ENCODE peak calls at places on chromosome 19, in ten cellular contexts. One of them, this sample, is unnamed.

GRCh38 chr19:16143399-16144215 is at the start of gene HSH2D:
- DNase-seq in upper lobe of left lung: peak
- DNase-seq in NB4: peak
- DNase-seq in spleen: peak
- DNase-seq in cardiac fibroblast: no peak
- DNase-seq in ascending aorta: peak
- DNase-seq in CD8-positive, alpha-beta T cell: peak
- DNase-seq in cardiac muscle cell: no peak
- DNase-seq in brain microvascular endothelial cell: no peak
- DNase-seq in lower lobe of right lung: peak
- DNase-seq in this sample: no peak

GRCh38 chr19:39969681-39970423 is 1.1 kb upstream of the PSMC4 start:
- DNase-seq in CD8-positive, alpha-beta T cell: no peak
- DNase-seq in ascending aorta: no peak
- DNase-seq in lower lobe of right lung: no peak
- DNase-seq in brain microvascular endothelial cell: no peak
- DNase-seq in upper lobe of left lung: no peak
- DNase-seq in spleen: peak
- DNase-seq in cardiac fibroblast: peak
- DNase-seq in NB4: no peak
- DNase-seq in cardiac muscle cell: no peak
- DNase-seq in this sample: no peak

GRCh38 chr19:16391301-16392055 is 66.9 kb downstream of the KLF2 start:
- DNase-seq in cardiac muscle cell: no peak
- DNase-seq in CD8-positive, alpha-beta T cell: no peak
- DNase-seq in upper lobe of left lung: no peak
- DNase-seq in ascending aorta: no peak
- DNase-seq in lower lobe of right lung: no peak
- DNase-seq in spleen: peak
- DNase-seq in brain microvascular endothelial cell: no peak
- DNase-seq in NB4: no peak
- DNase-seq in cardiac fibroblast: no peak
- DNase-seq in this sample: no peak

GRCh38 chr19:49640113-49640898 is at the start of gene RRAS:
- DNase-seq in cardiac fibroblast: peak
- DNase-seq in upper lobe of left lung: peak
- DNase-seq in brain microvascular endothelial cell: peak
- DNase-seq in NB4: peak
- DNase-seq in cardiac muscle cell: peak
- DNase-seq in lower lobe of right lung: peak
- DNase-seq in CD8-positive, alpha-beta T cell: peak
- DNase-seq in ascending aorta: peak
- DNase-seq in spleen: peak
- DNase-seq in this sample: peak

GRCh38 chr19:2888739-2889224 is 11.9 kb upstream of the ZNF57 start:
- DNase-seq in ascending aorta: no peak
- DNase-seq in lower lobe of right lung: peak
- DNase-seq in cardiac muscle cell: no peak
- DNase-seq in CD8-positive, alpha-beta T cell: peak
- DNase-seq in NB4: peak
- DNase-seq in brain microvascular endothelial cell: no peak
- DNase-seq in cardiac fibroblast: no peak
- DNase-seq in upper lobe of left lung: peak
- DNase-seq in spleen: peak
- DNase-seq in this sample: peak

GRCh38 chr19:11699931-11700794 is 38.6 kb downstream of the ZNF823 start:
- DNase-seq in CD8-positive, alpha-beta T cell: no peak
- DNase-seq in spleen: no peak
- DNase-seq in NB4: peak
- DNase-seq in brain microvascular endothelial cell: peak
- DNase-seq in cardiac fibroblast: peak
- DNase-seq in lower lobe of right lung: no peak
- DNase-seq in cardiac muscle cell: peak
- DNase-seq in upper lobe of left lung: no peak
- DNase-seq in ascending aorta: no peak
- DNase-seq in this sample: peak

GRCh38 chr19:11378319-11379189 is 4.1 kb downstream of the SWSAP1 start:
- DNase-seq in CD8-positive, alpha-beta T cell: no peak
- DNase-seq in cardiac muscle cell: peak
- DNase-seq in NB4: peak
- DNase-seq in spleen: peak
- DNase-seq in lower lobe of right lung: peak
- DNase-seq in cardiac fibroblast: peak
- DNase-seq in ascending aorta: no peak
- DNase-seq in upper lobe of left lung: peak
- DNase-seq in brain microvascular endothelial cell: peak
- DNase-seq in this sample: peak

GRCh38 chr19:1862424-1863307 is 713 bp downstream of the KLF16 start:
- DNase-seq in ascending aorta: no peak
- DNase-seq in cardiac muscle cell: no peak
- DNase-seq in brain microvascular endothelial cell: no peak
- DNase-seq in upper lobe of left lung: peak
- DNase-seq in CD8-positive, alpha-beta T cell: peak
- DNase-seq in spleen: peak
- DNase-seq in lower lobe of right lung: no peak
- DNase-seq in cardiac fibroblast: no peak
- DNase-seq in NB4: peak
- DNase-seq in this sample: no peak

GRCh38 chr19:39053276-39054090 is 21.1 kb upstream of the FBXO27 start:
- DNase-seq in brain microvascular endothelial cell: no peak
- DNase-seq in cardiac fibroblast: no peak
- DNase-seq in ascending aorta: no peak
- DNase-seq in CD8-positive, alpha-beta T cell: no peak
- DNase-seq in upper lobe of left lung: peak
- DNase-seq in spleen: no peak
- DNase-seq in NB4: no peak
- DNase-seq in cardiac muscle cell: no peak
- DNase-seq in lower lobe of right lung: no peak
- DNase-seq in this sample: no peak

DNA sequence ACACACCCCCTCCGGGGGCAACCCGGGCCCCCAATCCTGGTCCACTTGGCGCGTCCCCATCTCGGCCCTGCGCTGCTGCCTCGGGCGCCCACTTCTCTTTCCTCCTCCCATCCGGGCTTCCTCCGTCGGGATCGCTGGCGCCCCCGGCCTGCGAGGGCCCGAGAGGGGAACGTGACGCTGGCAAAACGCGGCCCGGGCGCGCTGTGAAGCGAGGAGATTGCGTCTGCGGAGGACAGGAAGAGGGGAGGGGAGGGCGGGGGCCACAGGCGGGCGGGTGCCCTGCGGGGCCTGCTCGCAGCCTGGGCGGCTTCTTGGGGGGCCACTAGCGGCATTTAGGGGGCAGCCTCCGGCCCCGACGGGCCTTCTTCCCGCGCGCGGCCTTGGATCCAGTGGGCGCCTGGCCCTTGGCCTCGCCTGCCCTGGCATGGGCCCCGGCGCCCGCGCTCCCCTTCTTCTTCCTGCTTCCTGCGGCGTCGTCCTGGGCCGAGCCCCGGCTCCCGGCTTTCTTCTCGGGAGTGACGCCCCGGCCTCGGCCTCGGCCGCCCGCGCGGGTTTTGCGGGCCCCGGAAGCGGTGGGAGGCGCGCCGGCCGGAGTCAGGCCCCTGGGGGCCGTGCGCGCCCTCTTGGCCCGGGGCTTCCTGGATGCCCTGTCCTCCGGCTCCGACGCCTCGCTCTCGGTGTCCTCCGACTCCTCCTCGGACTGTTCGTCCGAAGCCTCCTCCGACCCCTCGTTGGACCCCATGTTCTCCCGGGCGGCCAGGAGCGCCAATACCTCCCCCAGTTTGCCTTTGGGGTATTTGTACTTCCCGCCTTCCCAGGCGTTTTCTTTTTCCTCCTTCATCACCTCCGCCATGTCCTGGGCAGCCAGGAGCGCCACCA is 2.2 kb downstream of the PNMA8B start:
- DNase-seq in CD8-positive, alpha-beta T cell: no peak
- DNase-seq in ascending aorta: no peak
- DNase-seq in cardiac fibroblast: peak
- DNase-seq in brain microvascular endothelial cell: no peak
- DNase-seq in NB4: peak
- DNase-seq in cardiac muscle cell: peak
- DNase-seq in upper lobe of left lung: peak
- DNase-seq in lower lobe of right lung: peak
- DNase-seq in spleen: peak
- DNase-seq in this sample: no peak
- H3K4me3 ChIP-seq in CD8-positive, alpha-beta T cell: peak
- H3K4me3 ChIP-seq in ascending aorta: peak
- H3K4me3 ChIP-seq in cardiac fibroblast: no peak
- H3K4me3 ChIP-seq in brain microvascular endothelial cell: peak
- H3K4me3 ChIP-seq in NB4: no peak
- H3K4me3 ChIP-seq in cardiac muscle cell: no peak
- H3K4me3 ChIP-seq in upper lobe of left lung: peak
- H3K4me3 ChIP-seq in lower lobe of right lung: peak
- H3K4me3 ChIP-seq in spleen: peak
- H3K4me3 ChIP-seq in this sample: no peak

GRCh38 chr19:45777395-45777961 is 4.8 kb downstream of the DMPK start:
- DNase-seq in upper lobe of left lung: peak
- DNase-seq in brain microvascular endothelial cell: no peak
- DNase-seq in cardiac fibroblast: no peak
- DNase-seq in cardiac muscle cell: no peak
- DNase-seq in NB4: no peak
- DNase-seq in spleen: no peak
- DNase-seq in ascending aorta: no peak
- DNase-seq in lower lobe of right lung: no peak
- DNase-seq in CD8-positive, alpha-beta T cell: no peak
- DNase-seq in this sample: no peak

GRCh38 chr19:45772130-45772880 is 3.3 kb upstream of the SIX5 start:
- DNase-seq in cardiac muscle cell: no peak
- DNase-seq in lower lobe of right lung: no peak
- DNase-seq in cardiac fibroblast: no peak
- DNase-seq in CD8-positive, alpha-beta T cell: peak
- DNase-seq in spleen: no peak
- DNase-seq in brain microvascular endothelial cell: no peak
- DNase-seq in upper lobe of left lung: no peak
- DNase-seq in NB4: peak
- DNase-seq in ascending aorta: no peak
- DNase-seq in this sample: no peak

GRCh38 chr19:45772912-45773311 is 3.9 kb upstream of the SIX5 start:
- DNase-seq in brain microvascular endothelial cell: no peak
- DNase-seq in spleen: no peak
- DNase-seq in ascending aorta: no peak
- DNase-seq in lower lobe of right lung: no peak
- DNase-seq in CD8-positive, alpha-beta T cell: no peak
- DNase-seq in NB4: no peak
- DNase-seq in cardiac muscle cell: no peak
- DNase-seq in cardiac fibroblast: no peak
- DNase-seq in upper lobe of left lung: no peak
- DNase-seq in this sample: no peak

GRCh38 chr19:45773384-45773783 is 4.3 kb upstream of the SIX5 start:
- DNase-seq in spleen: no peak
- DNase-seq in brain microvascular endothelial cell: no peak
- DNase-seq in upper lobe of left lung: no peak
- DNase-seq in cardiac fibroblast: no peak
- DNase-seq in CD8-positive, alpha-beta T cell: no peak
- DNase-seq in NB4: no peak
- DNase-seq in lower lobe of right lung: no peak
- DNase-seq in ascending aorta: no peak
- DNase-seq in cardiac muscle cell: no peak
- DNase-seq in this sample: no peak

DNA sequence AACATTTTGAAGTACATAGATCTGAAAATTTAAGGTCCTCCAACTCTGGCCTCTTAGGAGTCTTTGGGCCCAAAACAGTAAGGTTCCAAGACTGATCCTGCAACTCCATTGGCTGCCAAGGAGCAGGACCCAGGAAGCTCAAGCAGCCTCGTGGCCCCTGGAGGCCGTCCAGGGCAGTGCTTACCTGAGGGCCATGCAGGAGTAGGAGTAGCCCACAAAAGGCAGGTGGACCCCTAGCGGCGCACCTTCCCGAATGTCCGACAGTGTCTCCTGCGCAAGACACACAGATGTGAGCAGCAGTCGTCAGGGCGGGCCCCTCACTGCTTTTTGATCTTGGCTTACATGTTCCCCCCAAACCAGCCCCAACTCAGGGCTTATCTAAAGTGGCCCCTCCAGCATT is 5.7 kb upstream of the SIX5 start:
- DNase-seq in cardiac fibroblast: no peak
- DNase-seq in upper lobe of left lung: no peak
- DNase-seq in CD8-positive, alpha-beta T cell: no peak
- DNase-seq in spleen: no peak
- DNase-seq in brain microvascular endothelial cell: no peak
- DNase-seq in cardiac muscle cell: no peak
- DNase-seq in NB4: no peak
- DNase-seq in lower lobe of right lung: no peak
- DNase-seq in ascending aorta: no peak
- DNase-seq in this sample: no peak
- TF ChIP-seq CTCF in cardiac fibroblast: no peak
- TF ChIP-seq CTCF in upper lobe of left lung: no peak
- TF ChIP-seq CTCF in CD8-positive, alpha-beta T cell: no peak
- TF ChIP-seq CTCF in spleen: no peak
- TF ChIP-seq CTCF in brain microvascular endothelial cell: peak
- TF ChIP-seq CTCF in cardiac muscle cell: no peak
- TF ChIP-seq CTCF in NB4: no peak
- TF ChIP-seq CTCF in lower lobe of right lung: no peak
- TF ChIP-seq CTCF in ascending aorta: no peak
- TF ChIP-seq CTCF in this sample: no peak

DNA sequence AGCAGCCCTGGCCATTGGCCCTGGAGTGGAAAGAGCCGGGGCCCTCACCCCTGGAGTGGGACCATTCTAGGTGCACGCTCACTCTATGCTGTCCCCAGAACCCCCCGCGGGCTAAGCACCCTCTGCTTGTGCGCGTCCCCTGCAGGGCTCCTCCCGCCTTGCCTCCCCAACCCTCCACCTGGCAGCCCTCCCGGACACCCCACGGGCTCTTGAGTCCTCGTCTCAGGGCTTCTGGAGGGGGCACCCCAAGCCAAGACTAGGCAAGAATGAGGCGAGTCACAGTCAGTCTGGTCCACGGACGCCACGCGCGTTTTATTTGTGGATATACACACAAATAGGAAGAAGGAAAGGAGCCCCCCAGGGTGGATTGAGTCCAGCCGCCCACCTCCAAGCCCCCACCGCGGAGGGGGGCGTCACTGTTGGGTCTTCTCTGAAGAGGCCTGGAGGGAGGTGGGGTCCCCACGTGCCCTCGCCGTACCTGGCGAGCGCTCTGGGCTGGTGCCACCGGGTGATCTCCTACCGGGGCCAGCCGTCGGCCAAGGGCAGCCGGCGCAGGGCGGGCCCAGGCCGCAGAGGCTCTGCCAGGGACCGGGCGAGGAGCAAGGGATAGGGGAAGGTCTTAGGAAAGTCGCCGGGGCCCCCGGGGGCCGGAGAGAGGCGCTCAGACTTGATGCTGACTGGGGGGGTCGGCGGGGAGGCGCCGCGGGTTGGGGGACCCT is 7.2 kb upstream of the TMEM161A start:
- DNase-seq in CD8-positive, alpha-beta T cell: no peak
- DNase-seq in spleen: peak
- DNase-seq in upper lobe of left lung: peak
- DNase-seq in cardiac muscle cell: no peak
- DNase-seq in NB4: no peak
- DNase-seq in ascending aorta: no peak
- DNase-seq in lower lobe of right lung: no peak
- DNase-seq in brain microvascular endothelial cell: no peak
- DNase-seq in cardiac fibroblast: no peak
- DNase-seq in this sample: no peak
- H3K4me3 ChIP-seq in CD8-positive, alpha-beta T cell: no peak
- H3K4me3 ChIP-seq in spleen: no peak
- H3K4me3 ChIP-seq in upper lobe of left lung: no peak
- H3K4me3 ChIP-seq in cardiac muscle cell: no peak
- H3K4me3 ChIP-seq in NB4: no peak
- H3K4me3 ChIP-seq in ascending aorta: peak
- H3K4me3 ChIP-seq in lower lobe of right lung: no peak
- H3K4me3 ChIP-seq in brain microvascular endothelial cell: peak
- H3K4me3 ChIP-seq in cardiac fibroblast: no peak
- H3K4me3 ChIP-seq in this sample: no peak

GRCh38 chr19:41218615-41219507 is at the start of gene AXL:
- DNase-seq in spleen: no peak
- DNase-seq in NB4: no peak
- DNase-seq in upper lobe of left lung: peak
- DNase-seq in CD8-positive, alpha-beta T cell: no peak
- DNase-seq in cardiac muscle cell: peak
- DNase-seq in brain microvascular endothelial cell: peak
- DNase-seq in ascending aorta: peak
- DNase-seq in lower lobe of right lung: peak
- DNase-seq in cardiac fibroblast: peak
- DNase-seq in this sample: peak
- TF ChIP-seq CTCF in spleen: no peak
- TF ChIP-seq CTCF in NB4: no peak
- TF ChIP-seq CTCF in upper lobe of left lung: no peak
- TF ChIP-seq CTCF in CD8-positive, alpha-beta T cell: no peak
- TF ChIP-seq CTCF in cardiac muscle cell: no peak
- TF ChIP-seq CTCF in brain microvascular endothelial cell: no peak
- TF ChIP-seq CTCF in ascending aorta: no peak
- TF ChIP-seq CTCF in lower lobe of right lung: no peak
- TF ChIP-seq CTCF in cardiac fibroblast: no peak
- TF ChIP-seq CTCF in this sample: no peak

This sample was measured in AG10803.